ENCODE peak calls at places on chromosome 13, in seven cellular contexts. One of them, this sample, is unnamed.

GRCh38 chr13:72694314-72694713 is 33.1 kb downstream of the MZT1 start:
- DNase-seq in Peyer's patch: no peak
- DNase-seq in tibial nerve: no peak
- DNase-seq in body of pancreas: no peak
- DNase-seq in breast epithelium: no peak
- DNase-seq in IMR-90: no peak
- DNase-seq in ovary: no peak
- DNase-seq in this sample: no peak

GRCh38 chr13:29800687-29801086 is 49.7 kb downstream of the UBL3 start:
- DNase-seq in Peyer's patch: no peak
- DNase-seq in tibial nerve: no peak
- DNase-seq in body of pancreas: no peak
- DNase-seq in breast epithelium: no peak
- DNase-seq in IMR-90: no peak
- DNase-seq in ovary: no peak
- DNase-seq in this sample: no peak

GRCh38 chr13:105799155-105799554 is 736.3 kb downstream of the EFNB2 start:
- DNase-seq in Peyer's patch: no peak
- DNase-seq in tibial nerve: no peak
- DNase-seq in body of pancreas: no peak
- DNase-seq in breast epithelium: no peak
- DNase-seq in IMR-90: no peak
- DNase-seq in ovary: no peak
- DNase-seq in this sample: no peak

GRCh38 chr13:52938065-52938464 is 89.6 kb upstream of the PCDH8 start:
- DNase-seq in Peyer's patch: no peak
- DNase-seq in tibial nerve: no peak
- DNase-seq in body of pancreas: no peak
- DNase-seq in breast epithelium: no peak
- DNase-seq in IMR-90: no peak
- DNase-seq in ovary: no peak
- DNase-seq in this sample: no peak

GRCh38 chr13:44309771-44310767 is 63.6 kb upstream of the SERP2 start:
- DNase-seq in Peyer's patch: no peak
- DNase-seq in tibial nerve: no peak
- DNase-seq in body of pancreas: no peak
- DNase-seq in breast epithelium: no peak
- DNase-seq in IMR-90: no peak
- DNase-seq in ovary: no peak
- DNase-seq in this sample: no peak

GRCh38 chr13:39016789-39017188 is 21.1 kb downstream of the PROSER1 start:
- DNase-seq in Peyer's patch: no peak
- DNase-seq in tibial nerve: no peak
- DNase-seq in body of pancreas: peak; percentile 9
- DNase-seq in breast epithelium: no peak
- DNase-seq in IMR-90: peak; percentile 8
- DNase-seq in ovary: no peak
- DNase-seq in this sample: no peak

GRCh38 chr13:113609616-113610015 is 25.1 kb downstream of the TFDP1 start:
- DNase-seq in Peyer's patch: no peak
- DNase-seq in tibial nerve: no peak
- DNase-seq in body of pancreas: no peak
- DNase-seq in breast epithelium: no peak
- DNase-seq in IMR-90: no peak
- DNase-seq in ovary: no peak
- DNase-seq in this sample: no peak

GRCh38 chr13:107329991-107330390 is 762.1 kb upstream of the ARGLU1 start:
- DNase-seq in Peyer's patch: no peak
- DNase-seq in tibial nerve: no peak
- DNase-seq in body of pancreas: no peak
- DNase-seq in breast epithelium: no peak
- DNase-seq in IMR-90: peak; percentile 34
- DNase-seq in ovary: no peak
- DNase-seq in this sample: no peak

GRCh38 chr13:39874331-39875055 is 219.0 kb downstream of the COG6 start:
- DNase-seq in Peyer's patch: no peak
- DNase-seq in tibial nerve: no peak
- DNase-seq in body of pancreas: no peak
- DNase-seq in breast epithelium: no peak
- DNase-seq in IMR-90: no peak
- DNase-seq in ovary: no peak
- DNase-seq in this sample: no peak

GRCh38 chr13:80338781-80339577 is 1.9 kb downstream of the SPRY2 start:
- DNase-seq in Peyer's patch: peak; percentile 76
- DNase-seq in tibial nerve: peak; percentile 63
- DNase-seq in body of pancreas: peak; percentile 78
- DNase-seq in breast epithelium: peak; percentile 63
- DNase-seq in IMR-90: peak; percentile 88
- DNase-seq in ovary: peak; percentile 67
- DNase-seq in this sample: peak; percentile 78

GRCh38 chr13:103694471-103694870 is 628.3 kb upstream of the SLC10A2 start:
- DNase-seq in Peyer's patch: no peak
- DNase-seq in tibial nerve: no peak
- DNase-seq in body of pancreas: peak; percentile 7
- DNase-seq in breast epithelium: no peak
- DNase-seq in IMR-90: no peak
- DNase-seq in ovary: no peak
- DNase-seq in this sample: no peak

GRCh38 chr13:36105726-36106125 is 25.5 kb downstream of the DCLK1 start:
- DNase-seq in Peyer's patch: no peak
- DNase-seq in tibial nerve: no peak
- DNase-seq in body of pancreas: no peak
- DNase-seq in breast epithelium: no peak
- DNase-seq in IMR-90: no peak
- DNase-seq in ovary: no peak
- DNase-seq in this sample: no peak

GRCh38 chr13:76944457-76944856 is 3.9 kb upstream of the ACOD1 start:
- DNase-seq in Peyer's patch: no peak
- DNase-seq in tibial nerve: peak; percentile 29
- DNase-seq in body of pancreas: no peak
- DNase-seq in breast epithelium: no peak
- DNase-seq in IMR-90: peak; percentile 68
- DNase-seq in ovary: no peak
- DNase-seq in this sample: no peak

GRCh38 chr13:33123066-33123940 is 107.1 kb downstream of the KL start:
- DNase-seq in Peyer's patch: no peak
- DNase-seq in tibial nerve: peak; percentile 60
- DNase-seq in body of pancreas: peak; percentile 20
- DNase-seq in breast epithelium: no peak
- DNase-seq in IMR-90: peak; percentile 53
- DNase-seq in ovary: no peak
- DNase-seq in this sample: peak; percentile 74

GRCh38 chr13:67119481-67119883 is 110.7 kb downstream of the PCDH9 start:
- DNase-seq in Peyer's patch: no peak
- DNase-seq in tibial nerve: no peak
- DNase-seq in body of pancreas: no peak
- DNase-seq in breast epithelium: no peak
- DNase-seq in IMR-90: peak; percentile 96
- DNase-seq in ovary: no peak
- DNase-seq in this sample: no peak

GRCh38 chr13:74306496-74306895 is 172.3 kb upstream of the KLF12 start:
- DNase-seq in Peyer's patch: no peak
- DNase-seq in tibial nerve: no peak
- DNase-seq in body of pancreas: no peak
- DNase-seq in breast epithelium: no peak
- DNase-seq in IMR-90: peak; percentile 45
- DNase-seq in ovary: no peak
- DNase-seq in this sample: no peak

GRCh38 chr13:40350283-40350992 is 316.0 kb downstream of the FOXO1 start:
- DNase-seq in Peyer's patch: no peak
- DNase-seq in tibial nerve: no peak
- DNase-seq in body of pancreas: no peak
- DNase-seq in breast epithelium: no peak
- DNase-seq in IMR-90: no peak
- DNase-seq in ovary: no peak
- DNase-seq in this sample: no peak

GRCh38 chr13:108987488-108987887 is 358.1 kb downstream of the MYO16 start:
- DNase-seq in Peyer's patch: no peak
- DNase-seq in tibial nerve: no peak
- DNase-seq in body of pancreas: no peak
- DNase-seq in breast epithelium: no peak
- DNase-seq in IMR-90: peak; percentile 62
- DNase-seq in ovary: no peak
- DNase-seq in this sample: no peak

GRCh38 chr13:70568571-70568970 is 460.3 kb upstream of the KLHL1 start:
- DNase-seq in Peyer's patch: no peak
- DNase-seq in tibial nerve: peak; percentile 55
- DNase-seq in body of pancreas: no peak
- DNase-seq in breast epithelium: no peak
- DNase-seq in IMR-90: peak; percentile 26
- DNase-seq in ovary: no peak
- DNase-seq in this sample: no peak

GRCh38 chr13:57698851-57699250 is 67.3 kb downstream of the PCDH17 start:
- DNase-seq in Peyer's patch: no peak
- DNase-seq in tibial nerve: no peak
- DNase-seq in body of pancreas: no peak
- DNase-seq in breast epithelium: no peak
- DNase-seq in IMR-90: no peak
- DNase-seq in ovary: no peak
- DNase-seq in this sample: no peak

GRCh38 chr13:31074750-31075149 is 87.0 kb downstream of the HSPH1 start:
- DNase-seq in Peyer's patch: no peak
- DNase-seq in tibial nerve: no peak
- DNase-seq in body of pancreas: no peak
- DNase-seq in breast epithelium: no peak
- DNase-seq in IMR-90: no peak
- DNase-seq in ovary: no peak
- DNase-seq in this sample: no peak

GRCh38 chr13:110428281-110428680 is 121.2 kb downstream of the COL4A2 start:
- DNase-seq in Peyer's patch: no peak
- DNase-seq in tibial nerve: no peak
- DNase-seq in body of pancreas: no peak
- DNase-seq in breast epithelium: no peak
- DNase-seq in IMR-90: no peak
- DNase-seq in ovary: no peak
- DNase-seq in this sample: no peak

DNA sequence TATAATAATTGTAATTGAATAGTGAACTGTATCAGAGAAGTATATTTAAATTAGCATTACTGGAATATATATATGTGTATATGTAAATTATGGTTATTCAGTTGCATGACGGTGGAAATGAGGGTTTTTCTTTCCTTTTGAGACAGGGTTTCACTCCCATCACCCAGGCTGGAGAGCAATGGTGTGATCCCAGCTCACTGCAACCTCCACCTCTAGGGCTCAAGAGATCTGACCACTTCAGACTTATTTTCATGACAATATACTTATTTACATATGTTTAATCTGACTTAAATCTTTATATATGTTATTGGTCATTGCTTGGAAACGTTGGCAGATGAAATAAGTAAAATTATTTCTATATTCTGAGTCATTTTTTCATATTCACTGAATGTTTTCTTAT is 744.4 kb upstream of the PRR20A start:
- DNase-seq in Peyer's patch: no peak
- DNase-seq in tibial nerve: no peak
- DNase-seq in body of pancreas: no peak
- DNase-seq in breast epithelium: no peak
- DNase-seq in IMR-90: no peak
- DNase-seq in ovary: no peak
- DNase-seq in this sample: no peak
- TF ChIP-seq CTCF in Peyer's patch: no peak
- TF ChIP-seq CTCF in tibial nerve: no peak
- TF ChIP-seq CTCF in body of pancreas: no peak
- TF ChIP-seq CTCF in breast epithelium: no peak
- TF ChIP-seq CTCF in IMR-90: no peak
- TF ChIP-seq CTCF in ovary: no peak
- TF ChIP-seq CTCF in this sample: no peak

DNA sequence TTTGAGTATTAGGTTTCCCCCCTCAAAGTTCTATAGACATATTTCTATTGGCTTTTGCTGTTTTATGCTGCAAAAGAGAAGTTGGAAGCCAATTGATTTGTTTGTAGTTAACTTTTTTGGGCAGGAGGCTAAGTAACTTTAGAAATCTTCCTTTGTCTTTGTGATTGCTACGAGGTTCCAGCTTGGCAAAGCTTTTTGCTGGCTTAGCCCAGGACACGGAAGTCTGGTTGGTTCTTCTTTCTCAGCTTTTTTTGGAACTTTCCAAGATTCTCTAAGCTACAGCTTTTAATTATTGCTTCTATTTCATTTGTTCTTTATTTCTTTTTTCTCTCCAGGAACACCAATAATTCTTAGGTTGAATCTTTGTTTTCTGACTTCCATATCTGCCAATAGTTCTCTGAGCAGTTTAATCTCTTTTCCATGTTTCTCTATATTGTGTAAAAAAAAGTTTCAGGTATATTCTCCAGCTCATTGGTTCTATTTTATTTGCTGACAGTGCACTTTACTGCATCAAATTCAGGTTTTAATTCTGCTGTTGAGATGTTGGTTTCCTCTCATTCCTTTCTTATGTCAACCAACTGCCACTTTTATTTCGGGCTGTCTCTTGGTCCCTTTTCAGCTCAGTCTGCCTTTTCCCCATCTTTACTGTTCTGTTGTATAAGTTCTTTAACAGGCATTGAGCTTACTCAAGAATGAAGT is 27.8 kb downstream of the MBNL2 start:
- DNase-seq in Peyer's patch: no peak
- DNase-seq in tibial nerve: no peak
- DNase-seq in body of pancreas: no peak
- DNase-seq in breast epithelium: no peak
- DNase-seq in IMR-90: no peak
- DNase-seq in ovary: no peak
- DNase-seq in this sample: no peak
- H3K4me3 ChIP-seq in Peyer's patch: no peak overlapping the region
- H3K4me3 ChIP-seq in tibial nerve: no peak overlapping the region
- H3K4me3 ChIP-seq in body of pancreas: no peak overlapping the region
- H3K4me3 ChIP-seq in breast epithelium: peak overlapping the region; percentile 3
- H3K4me3 ChIP-seq in IMR-90: peak overlapping the region; percentile 9
- H3K4me3 ChIP-seq in ovary: no peak overlapping the region
- H3K4me3 ChIP-seq in this sample: no peak overlapping the region

DNA sequence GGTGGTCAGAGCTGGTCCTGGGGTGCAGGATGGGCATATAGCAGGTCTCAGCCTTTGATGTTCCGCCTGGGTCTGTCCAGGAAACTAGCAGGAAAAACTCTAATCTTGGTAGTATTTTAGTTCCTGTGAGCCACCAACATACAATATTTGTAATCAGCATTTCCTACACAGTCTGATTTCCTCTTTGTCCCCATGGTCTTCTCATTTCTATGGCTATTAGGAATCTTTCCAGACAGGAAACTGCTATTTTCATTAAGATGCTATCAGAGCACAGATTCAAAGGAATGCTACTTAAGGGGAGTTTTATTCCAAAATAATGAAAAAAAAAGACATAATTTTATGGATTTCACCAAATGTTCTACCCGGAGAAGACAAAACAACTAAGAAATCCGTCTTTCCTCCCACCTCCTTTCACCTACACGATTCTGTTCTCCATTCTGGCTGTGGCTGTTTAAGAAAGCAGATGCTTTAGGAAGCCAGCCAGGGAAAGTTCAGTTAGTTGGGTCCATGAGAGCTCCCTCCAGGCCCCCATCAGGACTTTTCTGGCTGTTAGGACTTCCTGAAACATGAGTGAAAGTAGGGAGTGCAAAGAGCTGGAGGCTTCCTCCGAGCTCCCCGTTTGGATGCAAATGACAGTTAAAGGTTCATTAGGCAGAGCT is 36.4 kb downstream of the SHISA2 start:
- DNase-seq in Peyer's patch: no peak
- DNase-seq in tibial nerve: no peak
- DNase-seq in body of pancreas: no peak
- DNase-seq in breast epithelium: no peak
- DNase-seq in IMR-90: no peak
- DNase-seq in ovary: no peak
- DNase-seq in this sample: no peak
- TF ChIP-seq POLR2A in Peyer's patch: no peak
- TF ChIP-seq POLR2A in tibial nerve: no peak
- TF ChIP-seq POLR2A in body of pancreas: no peak
- TF ChIP-seq POLR2A in breast epithelium: no peak
- TF ChIP-seq POLR2A in IMR-90: no peak
- TF ChIP-seq POLR2A in ovary: no peak
- TF ChIP-seq POLR2A in this sample: no peak

GRCh38 chr13:99565478-99566124 is 64.3 kb downstream of the TM9SF2 start:
- DNase-seq in Peyer's patch: no peak
- DNase-seq in tibial nerve: no peak
- DNase-seq in body of pancreas: no peak
- DNase-seq in breast epithelium: no peak
- DNase-seq in IMR-90: peak; percentile 29
- DNase-seq in ovary: no peak
- DNase-seq in this sample: no peak
- TF ChIP-seq CTCF in Peyer's patch: no peak
- TF ChIP-seq CTCF in tibial nerve: no peak
- TF ChIP-seq CTCF in body of pancreas: no peak
- TF ChIP-seq CTCF in breast epithelium: no peak
- TF ChIP-seq CTCF in IMR-90: no peak
- TF ChIP-seq CTCF in ovary: no peak
- TF ChIP-seq CTCF in this sample: no peak